ENCODE peak calls at places on chromosomes 2 and 18, in four cellular contexts. X, A, U and M are unnamed samples.

GRCh38 chr18:4433762-4434161 is 21.3 kb downstream of the DLGAP1 start:
- DNase-seq in X (no peak), A (peak; percentile 6), U (no peak), M (no peak)

GRCh38 chr2:740446-741293 is 63.5 kb upstream of the TMEM18 start:
- DNase-seq in X (peak; percentile 99), A (peak; percentile 92), U (peak; percentile 85), M (peak; percentile 83)

GRCh38 chr18:58135806-58136331 is 91.8 kb downstream of the NEDD4L start:
- DNase-seq in X (peak; percentile 71), A (peak; percentile 74), U (peak; percentile 31), M (peak; percentile 75)

GRCh38 chr2:137975280-137976271 is 11.3 kb downstream of the HNMT start:
- DNase-seq in X (no peak), A (no peak), U (peak; percentile 73), M (no peak)

GRCh38 chr2:38698604-38699003 is 32.7 kb downstream of the GALM start:
- DNase-seq in X (no peak), A (no peak), U (no peak), M (no peak)

GRCh38 chr2:43943809-43944452 is 51.9 kb downstream of the LRPPRC start:
- DNase-seq in X (no peak), A (peak; percentile 8), U (no peak), M (no peak)

GRCh38 chr2:39703473-39703872 is 37.8 kb downstream of the TMEM178A start:
- DNase-seq in X (no peak), A (no peak), U (no peak), M (no peak)

GRCh38 chr2:39593439-39594393 is 72.0 kb upstream of the TMEM178A start:
- DNase-seq in X (peak; percentile 79), A (peak; percentile 88), U (peak; percentile 56), M (peak; percentile 61)

GRCh38 chr2:114659895-114660294 is 217.5 kb downstream of the DPP10 start:
- DNase-seq in X (no peak), A (no peak), U (no peak), M (no peak)

GRCh38 chr18:73758446-73758845 is 389.2 kb downstream of the FBXO15 start:
- DNase-seq in X (no peak), A (peak; percentile 63), U (no peak), M (no peak)

GRCh38 chr18:34297287-34297686 is 72.6 kb upstream of the NOL4 start:
- DNase-seq in X (no peak), A (no peak), U (no peak), M (no peak)

GRCh38 chr18:23627325-23627724 is 35.4 kb downstream of the ANKRD29 start:
- DNase-seq in X (peak; percentile 89), A (peak; percentile 91), U (peak; percentile 37), M (no peak)

GRCh38 chr2:126822115-126822514 is 76.6 kb upstream of the TEX51 start:
- DNase-seq in X (no peak), A (no peak), U (no peak), M (no peak)

GRCh38 chr2:172427256-172427989 is at the start of gene ITGA6:
- DNase-seq in X (peak; percentile 84), A (peak; percentile 52), U (peak; percentile 89), M (peak; percentile 83)
- TF ChIP-seq RAD21 in X (no peak), A (peak; percentile 3), U (peak; percentile 58), M (no peak)

GRCh38 chr2:218259099-218259921 is 1.5 kb upstream of the GPBAR1 start:
- DNase-seq in X (no peak), A (peak; percentile 85), U (no peak), M (no peak)

GRCh38 chr2:218256612-218257350 is 4.0 kb upstream of the GPBAR1 start:
- DNase-seq in X (no peak), A (no peak), U (no peak), M (no peak)

GRCh38 chr2:218255441-218255840 is 5.4 kb upstream of the GPBAR1 start:
- DNase-seq in X (no peak), A (peak; percentile 78), U (no peak), M (no peak)

GRCh38 chr2:218260166-218260565 is 649 bp upstream of the GPBAR1 start:
- DNase-seq in X (no peak), A (no peak), U (no peak), M (no peak)

GRCh38 chr2:218257390-218257981 is 3.3 kb upstream of the GPBAR1 start:
- DNase-seq in X (peak; percentile 50), A (no peak), U (no peak), M (peak; percentile 68)
- TF ChIP-seq MAZ in X (no peak), A (no peak), U (no peak), M (no peak)

DNA sequence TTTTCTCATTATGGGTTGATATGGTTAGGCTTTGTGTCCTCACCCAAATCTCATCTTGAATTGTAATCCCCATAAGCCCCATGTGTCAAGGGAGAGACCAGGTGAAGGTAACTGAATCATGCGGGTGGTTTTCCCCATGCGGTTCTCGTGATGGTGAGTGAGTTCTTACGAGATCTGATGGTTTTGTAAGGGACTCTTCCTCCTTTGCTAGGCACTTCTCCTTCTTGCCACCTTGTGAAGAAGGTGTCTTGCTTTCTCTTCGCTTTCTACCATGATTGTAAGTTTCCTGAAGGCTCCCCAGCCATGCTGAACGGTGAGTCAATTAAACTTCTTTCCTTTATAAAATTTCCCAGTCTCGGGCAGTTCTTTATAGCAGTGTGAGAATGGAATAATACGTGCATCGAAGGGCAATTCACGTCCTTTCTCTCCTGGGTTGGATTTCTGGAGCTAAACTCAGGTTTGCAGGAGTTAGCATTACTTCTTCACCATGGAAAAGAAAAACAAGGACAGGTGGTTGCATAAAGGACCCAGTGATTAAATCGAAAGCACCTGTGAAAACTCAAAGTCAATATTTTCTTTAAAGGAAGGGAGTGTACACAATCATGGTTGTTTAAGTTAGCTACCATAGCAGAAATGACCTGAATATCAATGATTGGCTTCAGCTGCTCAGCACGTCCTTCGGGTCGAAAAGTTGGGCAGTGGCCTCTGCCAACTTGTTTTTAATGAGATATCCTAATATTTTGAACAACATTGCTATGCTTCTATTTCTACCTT is 54.1 kb downstream of the CDC42EP3 start:
- DNase-seq in X (no peak), A (no peak), U (no peak), M (no peak)
- TF ChIP-seq RAD21 in X (no peak), A (no peak), U (no peak), M (no peak)

DNA sequence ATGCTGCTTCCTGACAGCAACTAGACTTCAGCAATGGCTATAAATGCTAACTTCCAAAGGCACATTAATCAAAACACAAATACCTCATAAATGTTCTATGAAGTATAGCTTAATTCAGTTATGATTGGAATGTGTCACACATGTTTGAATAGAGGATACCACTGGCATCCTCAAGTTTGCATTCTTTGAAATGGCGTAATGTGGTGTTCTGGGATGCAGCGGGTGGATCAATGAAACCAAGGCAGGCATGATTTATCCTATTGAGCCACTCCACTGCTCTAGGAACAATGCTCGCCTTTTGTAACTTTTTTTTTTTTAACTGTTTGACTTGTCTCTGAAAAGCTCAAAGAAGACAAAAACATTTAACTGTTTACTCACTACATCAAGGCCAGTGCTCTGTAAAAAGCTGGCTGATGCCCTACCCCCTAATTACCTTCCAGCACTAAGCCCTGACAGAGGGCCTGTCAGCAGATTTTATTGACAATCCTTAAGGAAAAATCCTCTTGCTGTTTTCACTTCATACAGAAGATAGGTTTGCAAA is 278.8 kb upstream of the SESTD1 start:
- DNase-seq in X (no peak), A (peak; percentile 10), U (peak; percentile 100), M (no peak)
- TF ChIP-seq MAZ in X (no peak), A (no peak), U (no peak), M (no peak)

DNA sequence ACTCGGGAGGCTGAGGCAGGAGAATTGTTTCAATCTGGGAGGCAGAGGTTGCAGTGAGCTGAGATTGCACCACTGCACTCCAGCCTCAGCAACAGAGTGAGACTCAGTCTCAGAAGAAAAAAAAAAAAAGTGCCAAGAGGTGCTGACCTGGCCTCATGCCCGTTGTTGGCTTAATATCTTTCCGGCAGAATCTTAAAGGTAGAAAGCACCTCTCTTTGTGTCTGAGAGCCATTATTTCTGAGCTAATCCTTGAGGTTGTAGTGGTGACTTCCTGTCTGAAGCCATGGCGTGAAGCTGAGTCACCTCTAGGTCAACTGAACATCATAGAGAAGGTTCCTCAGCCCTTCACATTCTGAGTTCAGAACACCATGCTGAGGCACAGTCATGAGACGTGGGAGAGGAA is 60.4 kb downstream of the WDSUB1 start:
- DNase-seq in X (peak; percentile 35), A (peak; percentile 52), U (peak; percentile 23), M (peak; percentile 67)
- TF ChIP-seq RAD21 in X (no peak), A (no peak), U (no peak), M (no peak)

GRCh38 chr2:165791811-165792454 is 2.1 kb downstream of the GALNT3 start:
- DNase-seq in X (no peak), A (peak; percentile 45), U (no peak), M (no peak)
- TF ChIP-seq MAZ in X (no peak), A (no peak), U (no peak), M (no peak)

GRCh38 chr2:98913916-98914712 is 21.9 kb downstream of the CRACDL start:
- DNase-seq in X (no peak), A (no peak), U (no peak), M (no peak)

GRCh38 chr2:98911376-98912154 is 24.5 kb downstream of the CRACDL start:
- DNase-seq in X (no peak), A (peak; percentile 10), U (peak; percentile 71), M (no peak)

GRCh38 chr2:98912221-98912851 is 23.7 kb downstream of the CRACDL start:
- DNase-seq in X (peak; percentile 51), A (peak; percentile 89), U (no peak), M (no peak)

GRCh38 chr2:98914713-98915580 is 21.1 kb downstream of the CRACDL start:
- DNase-seq in X (no peak), A (no peak), U (no peak), M (no peak)

GRCh38 chr2:98912957-98913915 is 22.8 kb downstream of the CRACDL start:
- DNase-seq in X (no peak), A (no peak), U (no peak), M (no peak)
- TF ChIP-seq RAD21 in X (no peak), A (no peak), U (no peak), M (no peak)